ENCODE peak calls at places on chromosomes 13 and 19, in seven cellular contexts. A is cardiac muscle cell, S is fibroblast of villous mesenchyme, Q is B cell, N is colonic mucosa, Y is IMR-90, V is Calu3. B is an unnamed sample.

GRCh38 chr13:110015253-110015652 is 228.9 kb upstream of the IRS2 start:
- DNase-seq in A (peak), S (no peak), Q (no peak), N (no peak), Y (peak), V (no peak), B (no peak)

GRCh38 chr13:52750713-52751112 is 11.1 kb upstream of the CNMD start:
- DNase-seq in A (no peak), S (no peak), Q (no peak), N (no peak), Y (no peak), V (no peak), B (no peak)

GRCh38 chr19:58558623-58559274 is 338 bp upstream of the UBE2M start:
- DNase-seq in A (peak), S (peak), Q (peak), N (peak), Y (peak), V (peak), B (peak)

GRCh38 chr13:37187110-37187509 is 81.6 kb upstream of the CSNK1A1L start:
- DNase-seq in A (peak), S (no peak), Q (no peak), N (no peak), Y (no peak), V (no peak), B (no peak)

GRCh38 chr19:4343056-4343844 is at the start of gene MPND:
- DNase-seq in A (peak), S (peak), Q (peak), N (peak), Y (peak), V (peak), B (peak)

GRCh38 chr19:41339936-41340335 is 13.8 kb downstream of the TGFB1 start:
- DNase-seq in A (peak), S (no peak), Q (no peak), N (no peak), Y (peak), V (no peak), B (no peak)

GRCh38 chr19:17965370-17966114 is 1.4 kb upstream of the KCNN1 start:
- DNase-seq in A (no peak), S (no peak), Q (no peak), N (no peak), Y (no peak), V (peak), B (no peak)

GRCh38 chr13:44653261-44653660 is 77.1 kb upstream of the TSC22D1 start:
- DNase-seq in A (no peak), S (no peak), Q (no peak), N (no peak), Y (peak), V (no peak), B (no peak)

GRCh38 chr13:50468849-50469669 is 374.4 kb downstream of the DLEU7 start:
- DNase-seq in A (no peak), S (no peak), Q (no peak), N (no peak), Y (no peak), V (no peak), B (no peak)

GRCh38 chr13:100694722-100695644 is 20.4 kb upstream of the TMTC4 start:
- DNase-seq in A (peak), S (peak), Q (no peak), N (peak), Y (peak), V (peak), B (no peak)

GRCh38 chr13:94335786-94336357 is 143.6 kb downstream of the DCT start:
- DNase-seq in A (no peak), S (no peak), Q (no peak), N (no peak), Y (peak), V (no peak), B (no peak)

GRCh38 chr13:50079278-50080157 is 64.3 kb downstream of the KCNRG start:
- DNase-seq in A (no peak), S (peak), Q (no peak), N (no peak), Y (no peak), V (no peak), B (no peak)

GRCh38 chr13:28729541-28729940 is 10.8 kb upstream of the SLC46A3 start:
- DNase-seq in A (no peak), S (no peak), Q (no peak), N (no peak), Y (no peak), V (no peak), B (no peak)

GRCh38 chr19:29717051-29717450 is 2.0 kb upstream of the C19orf12 start:
- DNase-seq in A (no peak), S (no peak), Q (no peak), N (no peak), Y (no peak), V (no peak), B (no peak)

GRCh38 chr13:48210178-48210577 is 22.8 kb upstream of the ITM2B start:
- DNase-seq in A (peak), S (peak), Q (no peak), N (no peak), Y (peak), V (no peak), B (no peak)

GRCh38 chr19:3275068-3275582 is 50.7 kb downstream of the CELF5 start:
- DNase-seq in A (no peak), S (peak), Q (peak), N (no peak), Y (no peak), V (peak), B (no peak)

GRCh38 chr19:3276341-3276799 is 51.9 kb downstream of the CELF5 start:
- DNase-seq in A (no peak), S (no peak), Q (peak), N (peak), Y (no peak), V (peak), B (no peak)

GRCh38 chr19:3277649-3278048 is 53.2 kb downstream of the CELF5 start:
- DNase-seq in A (no peak), S (no peak), Q (no peak), N (no peak), Y (no peak), V (no peak), B (no peak)

GRCh38 chr19:3274245-3275067 is 50.0 kb downstream of the CELF5 start:
- DNase-seq in A (no peak), S (no peak), Q (no peak), N (no peak), Y (no peak), V (no peak), B (no peak)

DNA sequence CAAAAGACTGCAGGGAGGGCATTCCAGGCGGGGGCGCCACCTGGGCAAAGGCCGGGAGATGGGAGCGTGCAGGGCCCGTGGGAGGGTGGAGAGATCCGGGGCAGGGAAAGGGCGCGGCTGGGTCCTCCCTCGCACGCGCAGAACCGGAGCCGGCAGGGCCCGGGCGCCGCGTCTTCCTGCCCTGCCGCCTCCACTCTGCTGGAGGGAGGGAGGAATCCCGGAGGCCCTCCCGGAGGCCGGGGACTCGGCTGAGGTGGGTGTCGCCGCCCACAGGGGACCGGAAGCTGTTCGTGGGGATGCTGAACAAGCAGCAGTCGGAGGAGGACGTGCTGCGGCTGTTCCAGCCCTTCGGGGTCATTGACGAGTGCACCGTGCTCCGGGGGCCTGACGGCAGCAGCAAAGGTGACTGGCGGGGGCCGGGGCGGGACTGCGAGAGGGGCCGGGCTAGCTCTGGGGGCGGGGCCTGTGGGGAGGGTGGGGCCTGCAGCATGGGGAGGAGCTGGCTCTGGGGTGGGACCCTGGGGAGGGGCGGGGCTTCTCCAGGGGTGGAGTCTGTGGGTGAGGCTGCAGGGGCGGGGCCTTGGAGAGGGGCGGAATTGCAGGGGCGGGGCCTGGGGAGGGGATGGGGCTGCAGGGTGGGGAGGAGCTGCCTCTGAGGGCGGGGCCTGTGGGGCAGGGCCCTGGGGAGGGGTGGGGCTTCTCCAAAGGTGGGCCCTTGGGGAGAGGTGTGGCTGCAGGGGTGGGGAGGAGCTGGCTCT is 51.3 kb downstream of the CELF5 start:
- DNase-seq in A (peak), S (peak), Q (peak), N (peak), Y (peak), V (peak), B (peak)
- TF ChIP-seq CTCF in A (no peak), S (no peak), Q (peak), N (no peak), Y (no peak), V (peak), B (no peak)

GRCh38 chr19:32357720-32358119 is 12.3 kb downstream of the ZNF507 start:
- DNase-seq in A (peak), S (no peak), Q (no peak), N (no peak), Y (no peak), V (no peak), B (no peak)
- TF ChIP-seq CTCF in A (peak), S (peak), Q (no peak), N (no peak), Y (peak), V (peak), B (no peak)

GRCh38 chr13:46684287-46685001 is 112.5 kb downstream of the ESD start:
- DNase-seq in A (peak), S (peak), Q (no peak), N (no peak), Y (no peak), V (no peak), B (no peak)
- TF ChIP-seq CTCF in A (no peak), S (no peak), Q (no peak), N (no peak), Y (no peak), V (no peak), B (no peak)

GRCh38 chr13:22111152-22111783 is 440.4 kb downstream of the FGF9 start:
- DNase-seq in A (no peak), S (no peak), Q (no peak), N (no peak), Y (no peak), V (no peak), B (no peak)
- TF ChIP-seq CTCF in A (no peak), S (no peak), Q (no peak), N (no peak), Y (no peak), V (no peak), B (no peak)

DNA sequence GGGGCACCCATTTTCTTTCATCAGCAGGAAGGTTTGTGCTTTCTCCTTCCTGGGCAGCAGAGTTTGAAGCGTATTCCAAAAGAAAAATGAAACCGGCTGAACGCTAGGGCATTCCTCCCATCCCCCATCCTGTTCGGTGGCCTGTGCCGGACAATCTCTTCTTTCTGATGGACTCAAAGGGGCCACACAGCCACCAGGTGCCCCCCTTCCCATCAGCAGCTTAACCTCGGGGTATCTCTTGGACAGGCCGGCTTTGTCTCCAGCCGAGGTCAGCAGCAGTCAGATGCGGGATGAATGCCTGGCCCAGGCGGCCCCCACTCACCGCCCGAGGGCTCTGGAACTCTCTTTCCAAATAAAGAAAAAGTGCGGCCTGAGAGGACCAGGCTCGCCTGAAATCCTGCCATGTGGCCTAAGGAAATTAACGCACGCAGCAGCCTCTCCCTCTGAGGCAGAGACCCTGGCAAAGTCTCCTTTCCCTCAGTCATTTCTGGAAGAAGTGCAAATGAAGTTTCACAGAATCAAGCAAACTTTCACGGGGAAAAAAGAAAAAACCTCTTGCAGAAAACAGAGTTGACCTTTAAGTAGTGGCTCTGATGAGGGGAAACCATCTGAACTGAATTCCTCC is 67.8 kb downstream of the RASA3 start:
- DNase-seq in A (peak), S (peak), Q (no peak), N (no peak), Y (peak), V (peak), B (no peak)
- TF ChIP-seq CTCF in A (no peak), S (no peak), Q (no peak), N (no peak), Y (no peak), V (no peak), B (no peak)

GRCh38 chr19:13228561-13228960 is 78.3 kb downstream of the IER2 start:
- DNase-seq in A (no peak), S (no peak), Q (no peak), N (no peak), Y (no peak), V (no peak), B (no peak)
- TF ChIP-seq CTCF in A (no peak), S (no peak), Q (no peak), N (no peak), Y (no peak), V (no peak), B (no peak)

DNA sequence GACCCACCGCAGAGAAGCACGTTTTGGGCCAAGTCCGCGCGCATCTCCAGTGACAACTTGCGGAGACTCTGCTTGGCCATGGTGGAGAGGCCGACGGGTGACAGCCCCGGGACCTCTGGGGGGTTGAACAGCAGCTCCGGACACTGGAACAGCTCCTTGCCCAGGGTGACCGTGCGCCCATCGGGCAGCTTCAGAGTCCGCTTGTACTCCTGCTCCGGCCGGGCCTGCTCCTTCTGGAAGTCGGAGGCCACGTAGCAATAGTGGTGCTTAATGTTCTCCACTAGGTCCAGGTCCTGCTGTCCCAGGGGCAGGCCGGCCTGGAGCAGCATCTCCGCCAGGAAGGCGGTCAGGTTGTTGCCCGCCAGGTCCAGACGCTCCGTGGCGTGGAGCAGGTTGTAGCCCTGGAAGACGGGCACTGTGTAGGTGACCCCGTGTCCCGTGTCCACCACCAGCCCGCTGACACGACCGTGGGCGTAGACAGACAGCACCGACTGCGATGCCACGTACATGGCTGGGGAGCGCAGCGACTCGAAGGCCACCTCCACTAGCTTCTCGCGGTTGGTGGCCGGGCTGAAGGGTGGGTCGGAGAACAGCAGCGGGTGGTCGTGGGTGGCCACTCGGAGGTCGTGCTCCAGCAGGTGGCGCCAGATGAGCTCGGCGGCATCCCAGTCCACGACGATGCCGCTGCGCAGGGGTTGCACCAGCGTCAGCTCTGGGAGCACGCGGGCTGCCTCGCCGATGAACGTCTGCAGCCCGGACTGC is 743 bp downstream of the ACTL9 start:
- DNase-seq in A (no peak), S (no peak), Q (no peak), N (no peak), Y (no peak), V (no peak), B (no peak)
- TF ChIP-seq CTCF in A (peak), S (no peak), Q (no peak), N (no peak), Y (no peak), V (no peak), B (no peak)

DNA sequence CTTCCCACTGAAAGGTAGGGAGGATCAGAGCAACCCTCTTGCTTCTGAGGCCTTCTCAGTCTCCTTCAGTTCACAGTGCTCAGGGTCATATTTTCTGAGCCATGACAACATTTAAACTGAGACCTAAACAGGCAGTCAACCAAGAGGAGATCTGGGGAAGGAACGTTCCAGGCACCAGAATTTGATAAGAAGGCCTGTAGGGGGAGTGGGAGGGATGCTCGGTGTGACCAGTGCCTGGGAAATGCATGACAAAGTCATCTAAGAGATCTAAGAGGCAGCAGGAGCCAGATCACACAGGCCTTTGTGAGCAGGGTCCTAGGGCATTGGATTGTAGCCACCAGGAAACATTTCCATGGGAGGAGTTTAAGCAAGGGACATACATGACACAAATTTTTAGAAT is 71.6 kb downstream of the SHISA2 start:
- DNase-seq in A (peak), S (no peak), Q (no peak), N (no peak), Y (peak), V (peak), B (no peak)
- TF ChIP-seq CTCF in A (peak), S (no peak), Q (no peak), N (no peak), Y (no peak), V (no peak), B (no peak)

B was measured in omental fat pad.